ENCODE peak calls at places on chromosomes 1 and 21, in five cellular contexts. One of them, this sample, is unnamed.

GRCh38 chr1:143652744-143653143 is 319.0 kb downstream of the FAM72C start:
- DNase-seq in cardiac muscle cell: no peak
- DNase-seq in CD4-positive, CD25-positive, alpha-beta regulatory T cell: no peak
- DNase-seq in ovary: no peak
- DNase-seq in CD8-positive, alpha-beta memory T cell: no peak
- DNase-seq in this sample: no peak

GRCh38 chr1:89999208-89999607 is 4.3 kb downstream of the ZNF326 start:
- DNase-seq in CD4-positive, CD25-positive, alpha-beta regulatory T cell: no peak
- DNase-seq in ovary: no peak
- DNase-seq in cardiac muscle cell: no peak
- DNase-seq in CD8-positive, alpha-beta memory T cell: no peak
- DNase-seq in this sample: no peak

GRCh38 chr1:236168716-236169429 is 26.5 kb downstream of the GPR137B start:
- DNase-seq in ovary: no peak
- DNase-seq in CD8-positive, alpha-beta memory T cell: no peak
- DNase-seq in cardiac muscle cell: peak; percentile 87
- DNase-seq in CD4-positive, CD25-positive, alpha-beta regulatory T cell: no peak
- DNase-seq in this sample: no peak

GRCh38 chr1:87644500-87645245 is 316.0 kb downstream of the LMO4 start:
- DNase-seq in ovary: no peak
- DNase-seq in CD8-positive, alpha-beta memory T cell: no peak
- DNase-seq in cardiac muscle cell: peak; percentile 52
- DNase-seq in CD4-positive, CD25-positive, alpha-beta regulatory T cell: no peak
- DNase-seq in this sample: no peak

GRCh38 chr1:195113471-195113870 is 1494.8 kb downstream of the KCNT2 start:
- DNase-seq in CD8-positive, alpha-beta memory T cell: no peak
- DNase-seq in ovary: no peak
- DNase-seq in cardiac muscle cell: no peak
- DNase-seq in CD4-positive, CD25-positive, alpha-beta regulatory T cell: no peak
- DNase-seq in this sample: no peak

GRCh38 chr1:15355968-15356621 is 53.6 kb upstream of the EFHD2 start:
- DNase-seq in cardiac muscle cell: no peak
- DNase-seq in CD8-positive, alpha-beta memory T cell: no peak
- DNase-seq in ovary: no peak
- DNase-seq in CD4-positive, CD25-positive, alpha-beta regulatory T cell: no peak
- DNase-seq in this sample: no peak

GRCh38 chr1:37947364-37947763 is 511 bp upstream of the INPP5B start:
- DNase-seq in ovary: no peak
- DNase-seq in CD4-positive, CD25-positive, alpha-beta regulatory T cell: peak; percentile 16
- DNase-seq in CD8-positive, alpha-beta memory T cell: no peak
- DNase-seq in cardiac muscle cell: no peak
- DNase-seq in this sample: no peak

GRCh38 chr1:37323486-37324377 is 150.6 kb upstream of the ZC3H12A start:
- DNase-seq in ovary: no peak
- DNase-seq in CD8-positive, alpha-beta memory T cell: no peak
- DNase-seq in CD4-positive, CD25-positive, alpha-beta regulatory T cell: peak; percentile 21
- DNase-seq in cardiac muscle cell: peak; percentile 29
- DNase-seq in this sample: no peak

GRCh38 chr21:32732544-32732943 is 4.7 kb upstream of the SYNJ1 start:
- DNase-seq in cardiac muscle cell: no peak
- DNase-seq in ovary: no peak
- DNase-seq in CD8-positive, alpha-beta memory T cell: no peak
- DNase-seq in CD4-positive, CD25-positive, alpha-beta regulatory T cell: no peak
- DNase-seq in this sample: no peak

GRCh38 chr1:94115900-94116436 is 5.0 kb downstream of the ABCA4 start:
- DNase-seq in CD4-positive, CD25-positive, alpha-beta regulatory T cell: no peak
- DNase-seq in CD8-positive, alpha-beta memory T cell: no peak
- DNase-seq in cardiac muscle cell: no peak
- DNase-seq in ovary: no peak
- DNase-seq in this sample: no peak

GRCh38 chr1:48853006-48853405 is 76.3 kb upstream of the BEND5 start:
- DNase-seq in CD4-positive, CD25-positive, alpha-beta regulatory T cell: no peak
- DNase-seq in cardiac muscle cell: peak; percentile 73
- DNase-seq in ovary: no peak
- DNase-seq in CD8-positive, alpha-beta memory T cell: no peak
- DNase-seq in this sample: no peak

GRCh38 chr1:11590395-11590794 is 63.8 kb downstream of the FBXO2 start:
- DNase-seq in CD4-positive, CD25-positive, alpha-beta regulatory T cell: no peak
- DNase-seq in CD8-positive, alpha-beta memory T cell: no peak
- DNase-seq in cardiac muscle cell: no peak
- DNase-seq in ovary: no peak
- DNase-seq in this sample: no peak

GRCh38 chr1:215793210-215793609 is 226.1 kb downstream of the KCTD3 start:
- DNase-seq in CD4-positive, CD25-positive, alpha-beta regulatory T cell: no peak
- DNase-seq in cardiac muscle cell: peak; percentile 45
- DNase-seq in ovary: no peak
- DNase-seq in CD8-positive, alpha-beta memory T cell: no peak
- DNase-seq in this sample: no peak

GRCh38 chr1:208167229-208167869 is 76.8 kb downstream of the PLXNA2 start:
- DNase-seq in ovary: no peak
- DNase-seq in cardiac muscle cell: no peak
- DNase-seq in CD4-positive, CD25-positive, alpha-beta regulatory T cell: no peak
- DNase-seq in CD8-positive, alpha-beta memory T cell: peak; percentile 30
- DNase-seq in this sample: no peak

GRCh38 chr1:235633220-235633540 is 16.4 kb downstream of the GNG4 start:
- DNase-seq in ovary: no peak
- DNase-seq in cardiac muscle cell: no peak
- DNase-seq in CD8-positive, alpha-beta memory T cell: no peak
- DNase-seq in CD4-positive, CD25-positive, alpha-beta regulatory T cell: no peak
- DNase-seq in this sample: no peak

GRCh38 chr1:121483234-121483633 is 298.5 kb downstream of the SRGAP2C start:
- DNase-seq in CD4-positive, CD25-positive, alpha-beta regulatory T cell: no peak
- DNase-seq in ovary: no peak
- DNase-seq in cardiac muscle cell: no peak
- DNase-seq in CD8-positive, alpha-beta memory T cell: no peak
- DNase-seq in this sample: no peak

GRCh38 chr1:112465122-112465521 is 43.6 kb upstream of the WNT2B start:
- DNase-seq in cardiac muscle cell: peak; percentile 42
- DNase-seq in ovary: no peak
- DNase-seq in CD4-positive, CD25-positive, alpha-beta regulatory T cell: no peak
- DNase-seq in CD8-positive, alpha-beta memory T cell: no peak
- DNase-seq in this sample: no peak

GRCh38 chr1:113241237-113241636 is 149.1 kb upstream of the MAGI3 start:
- DNase-seq in CD8-positive, alpha-beta memory T cell: no peak
- DNase-seq in ovary: no peak
- DNase-seq in cardiac muscle cell: no peak
- DNase-seq in CD4-positive, CD25-positive, alpha-beta regulatory T cell: no peak
- DNase-seq in this sample: no peak

GRCh38 chr1:14806772-14807171 is 208.3 kb downstream of the KAZN start:
- DNase-seq in CD4-positive, CD25-positive, alpha-beta regulatory T cell: no peak
- DNase-seq in ovary: no peak
- DNase-seq in cardiac muscle cell: no peak
- DNase-seq in CD8-positive, alpha-beta memory T cell: no peak
- DNase-seq in this sample: no peak

GRCh38 chr1:64223329-64224151 is 20.1 kb downstream of the UBE2U start:
- DNase-seq in cardiac muscle cell: peak; percentile 80
- DNase-seq in CD8-positive, alpha-beta memory T cell: no peak
- DNase-seq in ovary: no peak
- DNase-seq in CD4-positive, CD25-positive, alpha-beta regulatory T cell: no peak
- DNase-seq in this sample: no peak

GRCh38 chr1:9597361-9598315 is 8.9 kb downstream of the TMEM201 start:
- DNase-seq in CD4-positive, CD25-positive, alpha-beta regulatory T cell: no peak
- DNase-seq in ovary: no peak
- DNase-seq in cardiac muscle cell: no peak
- DNase-seq in CD8-positive, alpha-beta memory T cell: peak; percentile 42
- DNase-seq in this sample: no peak

GRCh38 chr21:31501921-31502320 is 157.6 kb upstream of the SOD1 start:
- DNase-seq in CD8-positive, alpha-beta memory T cell: no peak
- DNase-seq in CD4-positive, CD25-positive, alpha-beta regulatory T cell: no peak
- DNase-seq in cardiac muscle cell: no peak
- DNase-seq in ovary: no peak
- DNase-seq in this sample: no peak

GRCh38 chr1:41341756-41342562 is 19.3 kb upstream of the FOXO6 start:
- DNase-seq in CD4-positive, CD25-positive, alpha-beta regulatory T cell: no peak
- DNase-seq in CD8-positive, alpha-beta memory T cell: no peak
- DNase-seq in ovary: no peak
- DNase-seq in cardiac muscle cell: peak; percentile 55
- DNase-seq in this sample: no peak

DNA sequence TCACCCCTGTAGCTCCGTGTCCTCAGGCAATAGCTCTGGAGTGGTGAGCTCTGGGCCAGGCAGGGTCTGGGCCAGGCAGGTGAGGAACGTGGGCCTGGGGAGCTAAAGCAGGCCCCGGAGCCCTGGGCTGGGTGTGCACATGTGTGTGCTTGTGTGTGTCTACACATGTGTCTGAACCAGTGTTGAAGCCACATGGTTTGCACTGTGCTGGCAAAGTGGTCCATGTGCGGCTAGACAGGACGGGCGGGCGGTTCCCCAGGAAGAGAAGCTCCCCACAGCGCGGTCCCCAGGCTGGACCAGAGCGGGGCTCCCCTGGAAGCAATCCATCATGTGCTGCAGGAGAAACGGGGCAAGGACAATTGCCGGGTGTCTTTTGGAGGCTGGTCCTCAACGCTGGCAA is 84.2 kb downstream of the PRDM16 start:
- DNase-seq in cardiac muscle cell: no peak
- DNase-seq in CD4-positive, CD25-positive, alpha-beta regulatory T cell: no peak
- DNase-seq in CD8-positive, alpha-beta memory T cell: no peak
- DNase-seq in ovary: no peak
- DNase-seq in this sample: no peak
- H3K27ac ChIP-seq in cardiac muscle cell: no peak overlapping the region
- H3K27ac ChIP-seq in CD4-positive, CD25-positive, alpha-beta regulatory T cell: no peak overlapping the region
- H3K27ac ChIP-seq in CD8-positive, alpha-beta memory T cell: no peak overlapping the region
- H3K27ac ChIP-seq in ovary: no peak overlapping the region
- H3K27ac ChIP-seq in this sample: no peak overlapping the region

GRCh38 chr1:206513312-206514111 is 6.2 kb downstream of the RASSF5 start:
- DNase-seq in ovary: peak; percentile 84
- DNase-seq in cardiac muscle cell: peak; percentile 92
- DNase-seq in CD4-positive, CD25-positive, alpha-beta regulatory T cell: no peak
- DNase-seq in CD8-positive, alpha-beta memory T cell: no peak
- DNase-seq in this sample: peak; percentile 77
- H3K4me3 ChIP-seq in ovary: no peak overlapping the region
- H3K4me3 ChIP-seq in cardiac muscle cell: no peak overlapping the region
- H3K4me3 ChIP-seq in CD4-positive, CD25-positive, alpha-beta regulatory T cell: no peak overlapping the region
- H3K4me3 ChIP-seq in CD8-positive, alpha-beta memory T cell: no peak overlapping the region
- H3K4me3 ChIP-seq in this sample: no peak overlapping the region

GRCh38 chr1:1954831-1955441 is 35.9 kb upstream of the TMEM52 start:
- DNase-seq in CD8-positive, alpha-beta memory T cell: no peak
- DNase-seq in ovary: no peak
- DNase-seq in CD4-positive, CD25-positive, alpha-beta regulatory T cell: no peak
- DNase-seq in cardiac muscle cell: no peak
- DNase-seq in this sample: peak; percentile 74
- H3K27me3 ChIP-seq in CD8-positive, alpha-beta memory T cell: peaks cover 2% of the 10 kb centered on the region
- H3K27me3 ChIP-seq in ovary: no peaks in the 10 kb centered on the region
- H3K27me3 ChIP-seq in CD4-positive, CD25-positive, alpha-beta regulatory T cell: no peaks in the 10 kb centered on the region
- H3K27me3 ChIP-seq in cardiac muscle cell: no peaks in the 10 kb centered on the region
- H3K27me3 ChIP-seq in this sample: no peaks in the 10 kb centered on the region

GRCh38 chr1:61109910-61110309 is 27.5 kb downstream of the NFIA start:
- DNase-seq in CD8-positive, alpha-beta memory T cell: no peak
- DNase-seq in ovary: no peak
- DNase-seq in cardiac muscle cell: no peak
- DNase-seq in CD4-positive, CD25-positive, alpha-beta regulatory T cell: no peak
- DNase-seq in this sample: no peak
- H3K27ac ChIP-seq in CD8-positive, alpha-beta memory T cell: no peak overlapping the region
- H3K27ac ChIP-seq in ovary: no peak overlapping the region
- H3K27ac ChIP-seq in cardiac muscle cell: no peak overlapping the region
- H3K27ac ChIP-seq in CD4-positive, CD25-positive, alpha-beta regulatory T cell: no peak overlapping the region
- H3K27ac ChIP-seq in this sample: no peak overlapping the region

GRCh38 chr1:33626801-33627200 is 154.4 kb downstream of the ZSCAN20 start:
- DNase-seq in cardiac muscle cell: no peak
- DNase-seq in CD8-positive, alpha-beta memory T cell: no peak
- DNase-seq in CD4-positive, CD25-positive, alpha-beta regulatory T cell: no peak
- DNase-seq in ovary: no peak
- DNase-seq in this sample: no peak

GRCh38 chr1:33623811-33624210 is 151.4 kb downstream of the ZSCAN20 start:
- DNase-seq in CD8-positive, alpha-beta memory T cell: no peak
- DNase-seq in CD4-positive, CD25-positive, alpha-beta regulatory T cell: no peak
- DNase-seq in ovary: no peak
- DNase-seq in cardiac muscle cell: no peak
- DNase-seq in this sample: no peak

GRCh38 chr1:33624261-33624990 is 152.0 kb downstream of the ZSCAN20 start:
- DNase-seq in ovary: no peak
- DNase-seq in cardiac muscle cell: no peak
- DNase-seq in CD8-positive, alpha-beta memory T cell: no peak
- DNase-seq in CD4-positive, CD25-positive, alpha-beta regulatory T cell: no peak
- DNase-seq in this sample: no peak

DNA sequence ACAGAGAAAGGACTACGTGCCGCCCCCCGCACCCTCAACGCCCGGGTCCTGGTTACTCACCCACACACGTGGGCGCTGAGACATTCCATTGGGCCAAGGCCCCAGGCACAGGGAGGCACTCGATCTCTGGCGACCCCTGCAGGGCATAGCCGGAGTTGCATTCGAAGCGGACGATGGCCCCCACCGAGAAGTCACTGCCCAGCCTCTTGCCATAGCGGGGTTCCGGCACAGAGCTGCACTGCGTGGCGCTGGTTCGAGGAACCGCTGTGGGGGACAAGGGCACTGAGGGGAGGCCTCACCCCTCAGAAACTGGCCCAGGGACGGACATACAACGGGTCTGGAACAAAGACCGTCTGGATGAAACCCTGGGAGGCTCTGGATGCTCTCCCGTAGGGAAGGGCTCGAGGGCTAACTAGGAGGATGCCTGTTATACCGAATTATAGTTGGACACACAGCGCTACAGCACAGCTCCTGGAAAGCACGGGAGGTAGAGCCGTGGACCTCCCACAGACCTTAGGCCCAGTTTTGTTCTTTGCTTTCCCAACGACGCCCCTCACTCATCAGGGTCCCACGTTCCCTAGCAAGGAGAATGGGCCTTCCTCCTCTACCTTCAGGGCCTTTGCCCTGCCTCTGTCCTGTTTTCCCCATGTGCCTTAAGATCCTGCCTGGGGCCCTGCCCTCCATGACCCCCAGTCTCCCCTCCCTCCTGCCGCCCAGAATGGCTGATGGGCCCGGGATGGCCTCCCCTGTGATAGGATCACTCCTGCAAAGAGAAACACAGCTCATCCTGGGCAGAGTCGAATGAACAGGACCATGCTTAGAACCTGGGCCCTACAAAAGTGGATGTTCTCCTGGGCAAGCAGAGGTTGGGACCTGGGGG is 152.8 kb downstream of the ZSCAN20 start:
- DNase-seq in CD4-positive, CD25-positive, alpha-beta regulatory T cell: no peak
- DNase-seq in ovary: no peak
- DNase-seq in cardiac muscle cell: no peak
- DNase-seq in CD8-positive, alpha-beta memory T cell: no peak
- DNase-seq in this sample: no peak
- H3K4me3 ChIP-seq in CD4-positive, CD25-positive, alpha-beta regulatory T cell: no peak overlapping the region
- H3K4me3 ChIP-seq in ovary: no peak overlapping the region
- H3K4me3 ChIP-seq in cardiac muscle cell: no peak overlapping the region
- H3K4me3 ChIP-seq in CD8-positive, alpha-beta memory T cell: no peak overlapping the region
- H3K4me3 ChIP-seq in this sample: no peak overlapping the region

GRCh38 chr1:18554597-18554996 is 73.9 kb downstream of the KLHDC7A start:
- DNase-seq in cardiac muscle cell: no peak
- DNase-seq in CD4-positive, CD25-positive, alpha-beta regulatory T cell: no peak
- DNase-seq in ovary: no peak
- DNase-seq in CD8-positive, alpha-beta memory T cell: no peak
- DNase-seq in this sample: no peak
- H3K27me3 ChIP-seq in cardiac muscle cell: peaks cover 25% of the 10 kb centered on the region
- H3K27me3 ChIP-seq in CD4-positive, CD25-positive, alpha-beta regulatory T cell: no peaks in the 10 kb centered on the region
- H3K27me3 ChIP-seq in ovary: no peaks in the 10 kb centered on the region
- H3K27me3 ChIP-seq in CD8-positive, alpha-beta memory T cell: peaks cover 8% of the 10 kb centered on the region
- H3K27me3 ChIP-seq in this sample: peaks cover 74% of the 10 kb centered on the region

This sample was measured in left lung.